ENCODE peak calls at places on chromosomes 5 and 9, in ten cellular contexts. C is SJSA1; O is GM06990; S is cardiac muscle cell; N is effector memory CD4-positive, alpha-beta T cell; V is heart left ventricle; D is right atrium auricular region; B is thyroid gland; F is CD8-positive, alpha-beta T cell; J is CD8-positive, alpha-beta memory T cell. U is an unnamed sample.
A peak's percentile ranks its signal among the peaks of the same experiment; 100 is the strongest.

GRCh38 chr5:77356740-77357139 is 135.4 kb downstream of the WDR41 start:
- DNase-seq in C (no peak), O (peak; percentile 65), S (no peak), N (no peak), V (no peak), D (no peak), B (no peak), F (no peak), J (no peak), U (peak; percentile 59)

GRCh38 chr5:171601266-171601881 is 181.9 kb downstream of the FGF18 start:
- DNase-seq in C (no peak), O (no peak), S (no peak), N (no peak), V (no peak), D (no peak), B (peak; percentile 44), F (no peak), J (no peak), U (no peak)

GRCh38 chr9:126514037-126514821 is 99.5 kb upstream of the LMX1B start:
- DNase-seq in C (peak; percentile 14), O (peak; percentile 31), S (peak; percentile 83), N (peak; percentile 43), V (peak; percentile 73), D (no peak), B (peak; percentile 43), F (peak; percentile 49), J (peak; percentile 40), U (peak; percentile 74)

GRCh38 chr9:100505564-100506159 is 32.7 kb downstream of the TMEFF1 start:
- DNase-seq in C (peak; percentile 33), O (peak; percentile 10), S (peak; percentile 60), N (peak; percentile 2), V (peak; percentile 58), D (no peak), B (peak; percentile 79), F (peak; percentile 51), J (peak; percentile 8), U (peak; percentile 60)

GRCh38 chr9:33946779-33947535 is 101.7 kb downstream of the UBAP2 start:
- DNase-seq in C (peak; percentile 70), O (no peak), S (no peak), N (no peak), V (no peak), D (no peak), B (peak; percentile 30), F (no peak), J (no peak), U (peak; percentile 97)

GRCh38 chr5:50863771-50864170 is 197.3 kb downstream of the PARP8 start:
- DNase-seq in C (no peak), O (no peak), S (no peak), N (no peak), V (no peak), D (no peak), B (no peak), F (no peak), J (no peak), U (no peak)

GRCh38 chr5:76332620-76333170 is 70.4 kb upstream of the IQGAP2 start:
- DNase-seq in C (no peak), O (no peak), S (no peak), N (no peak), V (no peak), D (no peak), B (no peak), F (no peak), J (no peak), U (no peak)

GRCh38 chr9:19441730-19442129 is 32.9 kb downstream of the ACER2 start:
- DNase-seq in C (no peak), O (no peak), S (no peak), N (no peak), V (no peak), D (no peak), B (no peak), F (no peak), J (no peak), U (no peak)

GRCh38 chr9:104339692-104340091 is 164.4 kb upstream of the OR13F1 start:
- DNase-seq in C (no peak), O (no peak), S (no peak), N (no peak), V (no peak), D (no peak), B (no peak), F (no peak), J (no peak), U (no peak)

DNA sequence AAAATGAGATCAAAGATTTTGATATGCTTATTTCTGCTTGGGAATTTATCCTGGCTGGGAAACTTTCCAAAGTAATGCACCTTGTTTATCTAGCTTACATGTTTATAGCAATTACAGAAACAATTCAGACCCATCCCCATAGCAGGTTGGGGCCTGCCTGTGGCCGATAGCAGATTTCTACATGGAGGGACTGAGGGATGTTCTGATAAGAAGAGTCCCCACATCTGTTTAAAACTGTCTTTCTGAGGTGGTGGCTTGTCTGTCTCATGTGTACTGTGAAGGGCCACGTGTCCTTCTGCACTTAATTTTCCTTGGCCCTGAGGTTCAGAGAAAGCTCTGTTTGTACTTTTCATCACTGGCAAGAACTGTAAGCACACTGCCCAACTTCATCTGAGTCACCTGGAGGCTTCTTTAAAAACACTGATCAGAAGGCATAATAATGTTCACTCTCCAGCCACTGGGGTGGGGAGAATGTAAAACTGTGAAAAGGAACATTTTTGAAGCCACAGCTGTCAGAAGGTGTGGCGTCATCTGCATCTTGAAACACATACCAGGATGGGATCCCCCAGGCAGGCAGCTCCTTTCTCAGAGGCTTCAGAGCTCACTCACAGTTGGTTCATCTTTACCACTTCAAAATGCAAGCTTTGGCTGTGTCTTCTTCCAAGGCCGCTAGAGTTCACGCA is 80.3 kb downstream of the MAP1B start:
- DNase-seq in C (no peak), O (no peak), S (no peak), N (no peak), V (no peak), D (no peak), B (no peak), F (no peak), J (no peak), U (peak; percentile 50)
- H3K36me3 ChIP-seq in C (peaks cover 99% of the 10 kb centered on the region), O (no peaks in the 10 kb centered on the region), S (no peaks in the 10 kb centered on the region), N (no peaks in the 10 kb centered on the region), V (peaks cover 68% of the 10 kb centered on the region), D (peaks cover 53% of the 10 kb centered on the region), B (no peaks in the 10 kb centered on the region), F (no peaks in the 10 kb centered on the region), J (no peaks in the 10 kb centered on the region), U (peaks cover 70% of the 10 kb centered on the region)

DNA sequence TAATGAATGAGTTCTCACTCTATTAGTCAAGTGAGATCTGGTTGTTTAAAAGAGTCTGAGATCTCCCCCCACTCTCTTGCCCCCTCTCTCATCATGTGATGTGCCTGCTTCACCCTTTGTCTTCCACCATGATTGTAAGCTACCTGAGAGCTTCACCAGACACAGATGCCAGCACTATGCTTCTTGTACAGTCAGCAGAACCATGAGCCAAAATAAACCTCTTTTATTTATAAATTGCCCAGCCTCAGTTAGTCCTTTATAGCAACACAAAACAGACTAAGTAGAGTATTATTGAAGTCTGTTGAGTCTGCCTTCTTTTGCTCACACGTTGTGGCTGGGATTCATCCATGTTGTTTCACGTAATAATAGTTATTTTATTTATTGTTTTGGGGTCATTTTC is 14.3 kb downstream of the CYSTM1 start:
- DNase-seq in C (no peak), O (no peak), S (no peak), N (no peak), V (no peak), D (no peak), B (no peak), F (no peak), J (no peak), U (no peak)
- H3K36me3 ChIP-seq in C (no peaks in the 10 kb centered on the region), O (no peaks in the 10 kb centered on the region), S (no peaks in the 10 kb centered on the region), N (no peaks in the 10 kb centered on the region), V (peaks cover 2% of the 10 kb centered on the region), D (no peaks in the 10 kb centered on the region), B (no peaks in the 10 kb centered on the region), F (no peaks in the 10 kb centered on the region), J (no peaks in the 10 kb centered on the region), U (no peaks in the 10 kb centered on the region)

GRCh38 chr9:87670572-87671264 is 55.2 kb upstream of the CTSL start:
- DNase-seq in C (no peak), O (no peak), S (no peak), N (no peak), V (no peak), D (peak; percentile 53), B (no peak), F (no peak), J (no peak), U (no peak)
- H3K36me3 ChIP-seq in C (peaks cover 82% of the 10 kb centered on the region), O (peaks cover 21% of the 10 kb centered on the region), S (no peaks in the 10 kb centered on the region), N (no peaks in the 10 kb centered on the region), V (no peaks in the 10 kb centered on the region), D (no peaks in the 10 kb centered on the region), B (no peaks in the 10 kb centered on the region), F (no peaks in the 10 kb centered on the region), J (no peaks in the 10 kb centered on the region), U (no peaks in the 10 kb centered on the region)

DNA sequence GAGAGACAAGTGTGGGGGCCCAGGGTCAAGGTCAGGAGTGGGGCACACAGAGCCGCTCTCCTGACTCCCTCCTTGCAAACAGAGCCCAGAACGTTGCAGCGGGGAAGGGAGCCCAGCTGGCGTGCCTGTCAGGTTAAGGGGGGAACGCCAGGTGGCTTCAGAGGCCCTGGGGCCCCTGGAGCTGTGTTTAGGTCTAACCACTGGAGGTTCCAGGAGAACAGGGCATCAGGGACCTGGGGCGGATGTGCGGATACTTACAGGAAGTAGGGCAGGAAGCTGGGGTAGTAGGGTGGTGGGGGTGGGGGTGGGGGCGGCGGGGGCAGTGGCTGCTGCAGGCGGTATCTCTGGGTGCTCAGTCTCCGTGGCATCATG is 7.4 kb downstream of the RNF44 start:
- DNase-seq in C (no peak), O (no peak), S (no peak), N (peak; percentile 62), V (no peak), D (no peak), B (no peak), F (peak; percentile 88), J (peak; percentile 83), U (no peak)
- H3K36me3 ChIP-seq in C (peaks cover 31% of the 10 kb centered on the region), O (peaks cover 41% of the 10 kb centered on the region), S (peaks cover 31% of the 10 kb centered on the region), N (peaks cover 45% of the 10 kb centered on the region), V (peaks cover 51% of the 10 kb centered on the region), D (peaks cover 53% of the 10 kb centered on the region), B (peaks cover 33% of the 10 kb centered on the region), F (peaks cover 35% of the 10 kb centered on the region), J (peaks cover 33% of the 10 kb centered on the region), U (no peaks in the 10 kb centered on the region)

GRCh38 chr9:107227696-107228258 is 55.3 kb upstream of the RAD23B start:
- DNase-seq in C (no peak), O (no peak), S (no peak), N (no peak), V (no peak), D (no peak), B (no peak), F (no peak), J (no peak), U (peak; percentile 13)
- H3K36me3 ChIP-seq in C (no peaks in the 10 kb centered on the region), O (no peaks in the 10 kb centered on the region), S (no peaks in the 10 kb centered on the region), N (no peaks in the 10 kb centered on the region), V (no peaks in the 10 kb centered on the region), D (no peaks in the 10 kb centered on the region), B (no peaks in the 10 kb centered on the region), F (no peaks in the 10 kb centered on the region), J (no peaks in the 10 kb centered on the region), U (no peaks in the 10 kb centered on the region)

DNA sequence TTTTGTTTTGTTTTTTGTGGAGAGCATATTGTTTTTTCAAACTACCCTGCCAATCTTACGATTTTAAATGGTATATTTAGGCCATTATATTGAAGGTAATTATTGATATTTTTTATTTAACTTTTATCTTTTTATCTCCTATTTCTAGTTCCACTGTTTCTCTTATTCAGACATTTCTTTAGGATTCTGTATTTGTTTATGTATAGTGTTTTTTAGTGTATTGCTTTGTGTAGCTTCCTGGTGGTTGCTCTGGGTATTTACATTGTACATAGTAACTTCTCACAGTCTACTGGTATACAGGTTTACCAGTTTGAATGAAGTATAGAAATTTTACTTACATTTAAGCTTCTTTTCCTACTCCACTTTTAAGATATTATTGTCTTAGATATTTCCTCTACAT is 63.2 kb downstream of the ERCC6L2 start:
- DNase-seq in C (no peak), O (no peak), S (no peak), N (no peak), V (no peak), D (no peak), B (no peak), F (no peak), J (no peak), U (no peak)
- H3K36me3 ChIP-seq in C (peaks cover 54% of the 10 kb centered on the region), O (peaks cover 1% of the 10 kb centered on the region), S (peaks cover 39% of the 10 kb centered on the region), N (peaks cover 6% of the 10 kb centered on the region), V (peaks cover 69% of the 10 kb centered on the region), D (peaks cover 52% of the 10 kb centered on the region), B (peaks cover 19% of the 10 kb centered on the region), F (peaks cover 15% of the 10 kb centered on the region), J (peaks cover 14% of the 10 kb centered on the region), U (peaks cover 47% of the 10 kb centered on the region)

U was measured in GM23248.